ENCODE peak calls at places on chromosomes 11 and 22, in four cellular contexts. One of them, this sample, is unnamed.

GRCh38 chr11:69376155-69377028 is 82.4 kb downstream of the MYEOV start:
- DNase-seq in astrocyte: no peak
- DNase-seq in bronchial epithelial cell: no peak
- DNase-seq in neural crest cell: no peak
- DNase-seq in this sample: no peak

GRCh38 chr22:30185129-30185528 is 61.4 kb downstream of the LIF start:
- DNase-seq in astrocyte: no peak
- DNase-seq in bronchial epithelial cell: peak
- DNase-seq in neural crest cell: no peak
- DNase-seq in this sample: no peak

GRCh38 chr22:23113067-23113846 is 28.5 kb downstream of the RSPH14 start:
- DNase-seq in bronchial epithelial cell: no peak
- DNase-seq in astrocyte: no peak
- DNase-seq in neural crest cell: no peak
- DNase-seq in this sample: no peak

GRCh38 chr11:1218256-1218787 is 4.5 kb upstream of the MUC5B start:
- DNase-seq in neural crest cell: no peak
- DNase-seq in bronchial epithelial cell: no peak
- DNase-seq in astrocyte: no peak
- DNase-seq in this sample: no peak

GRCh38 chr11:563812-564578 is 3.2 kb downstream of the RASSF7 start:
- DNase-seq in astrocyte: no peak
- DNase-seq in bronchial epithelial cell: peak
- DNase-seq in neural crest cell: no peak
- DNase-seq in this sample: no peak

GRCh38 chr11:125923012-125923579 is 18.8 kb downstream of the DDX25 start:
- DNase-seq in bronchial epithelial cell: peak
- DNase-seq in astrocyte: peak
- DNase-seq in neural crest cell: peak
- DNase-seq in this sample: peak

GRCh38 chr22:49833340-49834007 is 5.8 kb upstream of the BRD1 start:
- DNase-seq in neural crest cell: no peak
- DNase-seq in bronchial epithelial cell: peak
- DNase-seq in astrocyte: no peak
- DNase-seq in this sample: no peak

GRCh38 chr11:88414385-88414861 is 76.9 kb upstream of the CTSC start:
- DNase-seq in bronchial epithelial cell: peak
- DNase-seq in astrocyte: peak
- DNase-seq in neural crest cell: no peak
- DNase-seq in this sample: no peak

GRCh38 chr11:16356751-16357365 is 512 bp upstream of the SOX6 start:
- DNase-seq in neural crest cell: no peak
- DNase-seq in bronchial epithelial cell: no peak
- DNase-seq in astrocyte: peak
- DNase-seq in this sample: peak

GRCh38 chr22:31956360-31956759 is 12.0 kb downstream of the YWHAH start:
- DNase-seq in bronchial epithelial cell: no peak
- DNase-seq in astrocyte: no peak
- DNase-seq in neural crest cell: no peak
- DNase-seq in this sample: no peak

GRCh38 chr22:34866081-34866480 is 199.9 kb upstream of the ISX start:
- DNase-seq in astrocyte: no peak
- DNase-seq in neural crest cell: no peak
- DNase-seq in bronchial epithelial cell: no peak
- DNase-seq in this sample: no peak

GRCh38 chr11:70129051-70129592 is 51.0 kb downstream of the ANO1 start:
- DNase-seq in bronchial epithelial cell: no peak
- DNase-seq in neural crest cell: no peak
- DNase-seq in astrocyte: no peak
- DNase-seq in this sample: no peak

GRCh38 chr11:69598147-69598546 is 42.8 kb upstream of the CCND1 start:
- DNase-seq in astrocyte: no peak
- DNase-seq in bronchial epithelial cell: no peak
- DNase-seq in neural crest cell: no peak
- DNase-seq in this sample: no peak

GRCh38 chr11:69636512-69636866 is 4.5 kb upstream of the CCND1 start:
- DNase-seq in bronchial epithelial cell: peak
- DNase-seq in astrocyte: peak
- DNase-seq in neural crest cell: peak
- DNase-seq in this sample: peak

GRCh38 chr11:33770236-33770635 is 4.1 kb downstream of the FBXO3 start:
- DNase-seq in neural crest cell: no peak
- DNase-seq in bronchial epithelial cell: no peak
- DNase-seq in astrocyte: no peak
- DNase-seq in this sample: no peak

GRCh38 chr11:73270089-73270854 is 1.9 kb upstream of the P2RY6 start:
- DNase-seq in bronchial epithelial cell: peak
- DNase-seq in astrocyte: no peak
- DNase-seq in neural crest cell: no peak
- DNase-seq in this sample: no peak
- TF ChIP-seq CTCF in bronchial epithelial cell: no peak
- TF ChIP-seq CTCF in astrocyte: no peak
- TF ChIP-seq CTCF in neural crest cell: no peak
- TF ChIP-seq CTCF in this sample: no peak

DNA sequence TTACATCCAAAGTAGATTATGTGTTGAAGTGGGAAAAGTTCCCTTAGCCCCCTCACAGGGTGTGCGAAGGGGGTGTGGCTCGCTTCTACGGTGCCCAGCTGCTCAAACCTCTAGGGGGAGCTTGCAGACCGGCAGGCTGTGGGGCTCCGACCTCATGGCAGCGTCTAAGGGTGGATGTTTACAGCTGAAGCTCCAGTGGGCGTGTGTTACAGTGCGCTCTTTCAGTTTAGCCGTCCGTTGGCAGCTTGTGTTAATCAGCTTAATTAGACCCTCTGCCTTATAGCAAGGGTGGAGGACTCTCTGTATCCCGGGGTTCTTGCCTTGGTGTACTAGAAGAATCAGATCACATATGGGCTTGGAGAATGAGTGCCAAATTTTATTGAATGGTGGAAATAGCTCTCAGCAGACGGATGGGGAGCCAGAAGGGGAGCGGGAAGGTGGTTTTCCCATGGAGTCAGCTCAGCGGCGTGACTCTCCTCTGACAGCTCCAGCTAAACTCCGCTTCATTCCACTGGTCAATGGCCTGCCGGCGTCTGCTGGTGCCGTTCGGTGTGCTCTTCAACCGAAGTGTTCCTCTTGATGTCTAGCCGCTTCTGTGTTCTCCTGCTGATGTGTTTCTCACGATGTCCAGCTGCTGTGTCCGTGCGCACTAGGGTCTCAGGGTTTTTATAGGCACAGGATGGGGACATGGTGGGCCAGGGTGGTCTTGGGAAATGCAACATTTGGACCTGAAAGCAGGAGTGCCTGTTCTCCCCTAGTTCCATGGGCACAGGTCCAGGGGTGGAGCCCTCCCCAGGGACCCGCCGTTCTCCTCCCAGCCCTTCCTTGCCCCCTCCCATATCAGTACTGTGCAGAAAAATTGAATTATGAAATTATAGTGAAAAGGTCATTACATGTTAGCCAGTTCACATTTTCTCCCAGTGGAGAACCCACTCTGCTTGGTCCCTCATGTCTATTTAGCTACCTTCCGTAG is 28.6 kb upstream of the OR10G7 start:
- DNase-seq in neural crest cell: peak
- DNase-seq in bronchial epithelial cell: peak
- DNase-seq in astrocyte: peak
- DNase-seq in this sample: peak
- TF ChIP-seq CTCF in neural crest cell: peak
- TF ChIP-seq CTCF in bronchial epithelial cell: peak
- TF ChIP-seq CTCF in astrocyte: peak
- TF ChIP-seq CTCF in this sample: peak

GRCh38 chr11:62464655-62465054 is 45.8 kb downstream of the SCGB1A1 start:
- DNase-seq in bronchial epithelial cell: no peak
- DNase-seq in neural crest cell: no peak
- DNase-seq in astrocyte: no peak
- DNase-seq in this sample: no peak
- TF ChIP-seq CTCF in bronchial epithelial cell: no peak
- TF ChIP-seq CTCF in neural crest cell: no peak
- TF ChIP-seq CTCF in astrocyte: no peak
- TF ChIP-seq CTCF in this sample: no peak

GRCh38 chr11:63612181-63612580 is 2.1 kb downstream of the PLAAT3 start:
- DNase-seq in astrocyte: no peak
- DNase-seq in bronchial epithelial cell: no peak
- DNase-seq in neural crest cell: no peak
- DNase-seq in this sample: no peak

GRCh38 chr11:63609536-63609935 is 4.7 kb downstream of the PLAAT3 start:
- DNase-seq in astrocyte: no peak
- DNase-seq in neural crest cell: no peak
- DNase-seq in bronchial epithelial cell: no peak
- DNase-seq in this sample: no peak

GRCh38 chr11:63611395-63611747 is 2.9 kb downstream of the PLAAT3 start:
- DNase-seq in astrocyte: no peak
- DNase-seq in neural crest cell: no peak
- DNase-seq in bronchial epithelial cell: no peak
- DNase-seq in this sample: no peak

GRCh38 chr11:63609971-63610580 is 4.2 kb downstream of the PLAAT3 start:
- DNase-seq in neural crest cell: no peak
- DNase-seq in bronchial epithelial cell: no peak
- DNase-seq in astrocyte: peak
- DNase-seq in this sample: no peak

GRCh38 chr11:63610604-63611394 is 3.4 kb downstream of the PLAAT3 start:
- DNase-seq in astrocyte: peak
- DNase-seq in bronchial epithelial cell: no peak
- DNase-seq in neural crest cell: no peak
- DNase-seq in this sample: no peak
- TF ChIP-seq CTCF in astrocyte: no peak
- TF ChIP-seq CTCF in bronchial epithelial cell: no peak
- TF ChIP-seq CTCF in neural crest cell: no peak
- TF ChIP-seq CTCF in this sample: no peak

GRCh38 chr11:3665336-3666022 is 5.7 kb downstream of the CHRNA10 start:
- DNase-seq in bronchial epithelial cell: no peak
- DNase-seq in astrocyte: no peak
- DNase-seq in neural crest cell: no peak
- DNase-seq in this sample: no peak
- TF ChIP-seq CTCF in bronchial epithelial cell: no peak
- TF ChIP-seq CTCF in astrocyte: no peak
- TF ChIP-seq CTCF in neural crest cell: no peak
- TF ChIP-seq CTCF in this sample: no peak

GRCh38 chr11:106552694-106553203 is 465.5 kb downstream of the GUCY1A2 start:
- DNase-seq in neural crest cell: no peak
- DNase-seq in astrocyte: no peak
- DNase-seq in bronchial epithelial cell: no peak
- DNase-seq in this sample: no peak
- TF ChIP-seq CTCF in neural crest cell: no peak
- TF ChIP-seq CTCF in astrocyte: no peak
- TF ChIP-seq CTCF in bronchial epithelial cell: no peak
- TF ChIP-seq CTCF in this sample: no peak

GRCh38 chr22:39081557-39081956 is 4.5 kb downstream of the APOBEC3G start:
- DNase-seq in bronchial epithelial cell: no peak
- DNase-seq in astrocyte: no peak
- DNase-seq in neural crest cell: no peak
- DNase-seq in this sample: no peak
- TF ChIP-seq CTCF in bronchial epithelial cell: no peak
- TF ChIP-seq CTCF in astrocyte: no peak
- TF ChIP-seq CTCF in neural crest cell: no peak
- TF ChIP-seq CTCF in this sample: no peak

GRCh38 chr11:45076761-45077160 is 69.7 kb upstream of the PRDM11 start:
- DNase-seq in neural crest cell: no peak
- DNase-seq in astrocyte: no peak
- DNase-seq in bronchial epithelial cell: peak
- DNase-seq in this sample: peak
- TF ChIP-seq CTCF in neural crest cell: no peak
- TF ChIP-seq CTCF in astrocyte: no peak
- TF ChIP-seq CTCF in bronchial epithelial cell: no peak
- TF ChIP-seq CTCF in this sample: no peak

GRCh38 chr11:2586091-2586792 is 113.6 kb downstream of the KCNQ1OT1 start:
- DNase-seq in bronchial epithelial cell: no peak
- DNase-seq in astrocyte: no peak
- DNase-seq in neural crest cell: peak
- DNase-seq in this sample: no peak
- TF ChIP-seq CTCF in bronchial epithelial cell: no peak
- TF ChIP-seq CTCF in astrocyte: no peak
- TF ChIP-seq CTCF in neural crest cell: no peak
- TF ChIP-seq CTCF in this sample: no peak